ENCODE peak calls at places on chromosomes 5 and 9, in five cellular contexts. H, N, W, M and C are unnamed samples.

GRCh38 chr5:10157085-10157669 is 92.5 kb downstream of the ATPSCKMT start:
- DNase-seq in H (no peak), N (no peak), W (no peak), M (no peak), C (no peak)

GRCh38 chr5:107771926-107772325 is 101.2 kb upstream of the EFNA5 start:
- DNase-seq in H (no peak), N (no peak), W (no peak), M (no peak), C (no peak)

GRCh38 chr5:137036630-137037029 is 462.5 kb downstream of the SPOCK1 start:
- DNase-seq in H (no peak), N (no peak), W (no peak), M (no peak), C (no peak)

GRCh38 chr5:100846722-100847121 is 56.4 kb downstream of the ST8SIA4 start:
- DNase-seq in H (no peak), N (no peak), W (no peak), M (no peak), C (no peak)

GRCh38 chr9:81619353-81620008 is 69.9 kb downstream of the TLE1 start:
- DNase-seq in H (peak), N (no peak), W (peak), M (no peak), C (no peak)

GRCh38 chr9:111920531-111920930 is 23.9 kb downstream of the UGCG start:
- DNase-seq in H (no peak), N (no peak), W (no peak), M (no peak), C (no peak)

GRCh38 chr5:12320331-12320730 is 416.1 kb upstream of the CTNND2 start:
- DNase-seq in H (no peak), N (no peak), W (no peak), M (no peak), C (no peak)

GRCh38 chr5:180241600-180241999 is 32.6 kb upstream of the RASGEF1C start:
- DNase-seq in H (no peak), N (no peak), W (no peak), M (no peak), C (no peak)

GRCh38 chr5:138745268-138745667 is 8.0 kb upstream of the CTNNA1 start:
- DNase-seq in H (no peak), N (no peak), W (no peak), M (no peak), C (no peak)

GRCh38 chr5:72463499-72464052 is 43.6 kb downstream of the ZNF366 start:
- DNase-seq in H (no peak), N (no peak), W (no peak), M (no peak), C (no peak)

GRCh38 chr5:149018909-149019443 is 43.9 kb downstream of the SH3TC2 start:
- DNase-seq in H (no peak), N (no peak), W (peak), M (no peak), C (no peak)

GRCh38 chr9:103574056-103574455 is 520.1 kb upstream of the SMC2 start:
- DNase-seq in H (peak), N (no peak), W (no peak), M (no peak), C (no peak)